ENCODE peak calls at places on chromosomes 2 and 18, in eight cellular contexts. One of them, this sample, is unnamed. For H3K4me1, the result is how much of the 10 kb centered on the place peaks cover.

GRCh38 chr18:1394966-1395365 is 490.3 kb downstream of the ADCYAP1 start:
- DNase-seq in GM12878: no peak
- DNase-seq in breast epithelium: no peak
- DNase-seq in HCT116: no peak
- DNase-seq in K562: no peak
- DNase-seq in uterus: no peak
- DNase-seq in right lobe of liver: no peak
- DNase-seq in transverse colon: no peak
- DNase-seq in this sample: no peak

GRCh38 chr2:176103634-176104337 is 3.3 kb upstream of the HOXD11 start:
- DNase-seq in transverse colon: no peak
- DNase-seq in right lobe of liver: no peak
- DNase-seq in breast epithelium: no peak
- DNase-seq in HCT116: no peak
- DNase-seq in uterus: no peak
- DNase-seq in GM12878: no peak
- DNase-seq in K562: no peak
- DNase-seq in this sample: no peak

GRCh38 chr2:23606968-23607367 is 222.0 kb downstream of the KLHL29 start:
- DNase-seq in uterus: no peak
- DNase-seq in GM12878: no peak
- DNase-seq in K562: no peak
- DNase-seq in breast epithelium: no peak
- DNase-seq in transverse colon: no peak
- DNase-seq in HCT116: no peak
- DNase-seq in right lobe of liver: no peak
- DNase-seq in this sample: no peak

GRCh38 chr2:139045524-139045923 is 265.3 kb upstream of the NXPH2 start:
- DNase-seq in breast epithelium: no peak
- DNase-seq in uterus: no peak
- DNase-seq in right lobe of liver: no peak
- DNase-seq in GM12878: no peak
- DNase-seq in HCT116: no peak
- DNase-seq in K562: no peak
- DNase-seq in transverse colon: no peak
- DNase-seq in this sample: no peak

GRCh38 chr2:187461294-187462261 is 13.5 kb upstream of the CALCRL start:
- DNase-seq in right lobe of liver: no peak
- DNase-seq in transverse colon: no peak
- DNase-seq in uterus: peak
- DNase-seq in breast epithelium: no peak
- DNase-seq in HCT116: no peak
- DNase-seq in GM12878: no peak
- DNase-seq in K562: no peak
- DNase-seq in this sample: peak

GRCh38 chr2:167253025-167253424 is 364.7 kb downstream of the XIRP2 start:
- DNase-seq in right lobe of liver: no peak
- DNase-seq in K562: no peak
- DNase-seq in uterus: no peak
- DNase-seq in GM12878: no peak
- DNase-seq in breast epithelium: no peak
- DNase-seq in transverse colon: no peak
- DNase-seq in HCT116: no peak
- DNase-seq in this sample: no peak

GRCh38 chr2:15939854-15940660 is at the start of gene MYCN:
- DNase-seq in breast epithelium: peak
- DNase-seq in right lobe of liver: no peak
- DNase-seq in transverse colon: peak
- DNase-seq in uterus: peak
- DNase-seq in HCT116: no peak
- DNase-seq in GM12878: no peak
- DNase-seq in K562: no peak
- DNase-seq in this sample: peak

GRCh38 chr2:224145751-224146355 is 106.8 kb upstream of the SERPINE2 start:
- DNase-seq in transverse colon: peak
- DNase-seq in K562: no peak
- DNase-seq in HCT116: peak
- DNase-seq in GM12878: no peak
- DNase-seq in uterus: no peak
- DNase-seq in breast epithelium: no peak
- DNase-seq in right lobe of liver: no peak
- DNase-seq in this sample: no peak

GRCh38 chr2:26302846-26303245 is 43.1 kb upstream of the SELENOI start:
- DNase-seq in HCT116: no peak
- DNase-seq in K562: no peak
- DNase-seq in transverse colon: no peak
- DNase-seq in right lobe of liver: no peak
- DNase-seq in breast epithelium: peak
- DNase-seq in GM12878: no peak
- DNase-seq in uterus: no peak
- DNase-seq in this sample: no peak

GRCh38 chr2:232891621-232892071 is 21.6 kb downstream of the SNORC start:
- DNase-seq in breast epithelium: no peak
- DNase-seq in right lobe of liver: no peak
- DNase-seq in GM12878: no peak
- DNase-seq in K562: no peak
- DNase-seq in HCT116: no peak
- DNase-seq in transverse colon: no peak
- DNase-seq in uterus: no peak
- DNase-seq in this sample: no peak

GRCh38 chr18:69947361-69948106 is at the start of gene CD226:
- DNase-seq in right lobe of liver: no peak
- DNase-seq in K562: no peak
- DNase-seq in breast epithelium: no peak
- DNase-seq in transverse colon: peak
- DNase-seq in HCT116: no peak
- DNase-seq in GM12878: no peak
- DNase-seq in uterus: no peak
- DNase-seq in this sample: no peak

GRCh38 chr2:69499242-69499641 is 62.0 kb upstream of the NFU1 start:
- DNase-seq in GM12878: no peak
- DNase-seq in breast epithelium: no peak
- DNase-seq in transverse colon: no peak
- DNase-seq in right lobe of liver: no peak
- DNase-seq in uterus: no peak
- DNase-seq in HCT116: no peak
- DNase-seq in K562: no peak
- DNase-seq in this sample: no peak

GRCh38 chr2:129923265-129924141 is 56.0 kb upstream of the RAB6C start:
- DNase-seq in GM12878: no peak
- DNase-seq in transverse colon: no peak
- DNase-seq in HCT116: peak
- DNase-seq in breast epithelium: no peak
- DNase-seq in K562: peak
- DNase-seq in uterus: no peak
- DNase-seq in right lobe of liver: peak
- DNase-seq in this sample: no peak

GRCh38 chr2:215358312-215358845 is 46.5 kb downstream of the ATIC start:
- DNase-seq in right lobe of liver: no peak
- DNase-seq in K562: no peak
- DNase-seq in transverse colon: no peak
- DNase-seq in uterus: no peak
- DNase-seq in HCT116: no peak
- DNase-seq in GM12878: no peak
- DNase-seq in breast epithelium: no peak
- DNase-seq in this sample: no peak

GRCh38 chr2:241777686-241778627 is 1.3 kb downstream of the GAL3ST2 start:
- DNase-seq in right lobe of liver: peak
- DNase-seq in HCT116: no peak
- DNase-seq in GM12878: no peak
- DNase-seq in uterus: no peak
- DNase-seq in breast epithelium: peak
- DNase-seq in transverse colon: no peak
- DNase-seq in K562: no peak
- DNase-seq in this sample: peak

GRCh38 chr2:142991295-142991694 is 113.8 kb downstream of the KYNU start:
- DNase-seq in HCT116: no peak
- DNase-seq in transverse colon: no peak
- DNase-seq in breast epithelium: no peak
- DNase-seq in right lobe of liver: no peak
- DNase-seq in K562: no peak
- DNase-seq in GM12878: no peak
- DNase-seq in uterus: no peak
- DNase-seq in this sample: no peak

GRCh38 chr2:55782528-55783173 is 89.0 kb upstream of the PNPT1 start:
- DNase-seq in breast epithelium: no peak
- DNase-seq in K562: no peak
- DNase-seq in right lobe of liver: no peak
- DNase-seq in HCT116: no peak
- DNase-seq in uterus: no peak
- DNase-seq in GM12878: no peak
- DNase-seq in transverse colon: no peak
- DNase-seq in this sample: no peak

GRCh38 chr2:157840568-157841156 is 35.5 kb downstream of the ACVR1 start:
- DNase-seq in uterus: peak
- DNase-seq in GM12878: no peak
- DNase-seq in K562: no peak
- DNase-seq in HCT116: no peak
- DNase-seq in breast epithelium: no peak
- DNase-seq in right lobe of liver: peak
- DNase-seq in transverse colon: no peak
- DNase-seq in this sample: peak

GRCh38 chr2:223523541-223523940 is 78.6 kb downstream of the SCG2 start:
- DNase-seq in GM12878: no peak
- DNase-seq in breast epithelium: no peak
- DNase-seq in uterus: no peak
- DNase-seq in transverse colon: no peak
- DNase-seq in right lobe of liver: no peak
- DNase-seq in HCT116: peak
- DNase-seq in K562: no peak
- DNase-seq in this sample: no peak

GRCh38 chr2:71548589-71549485 is 95.5 kb downstream of the DYSF start:
- DNase-seq in K562: peak
- DNase-seq in right lobe of liver: peak
- DNase-seq in uterus: peak
- DNase-seq in HCT116: peak
- DNase-seq in transverse colon: peak
- DNase-seq in GM12878: no peak
- DNase-seq in breast epithelium: peak
- DNase-seq in this sample: peak

GRCh38 chr2:238308177-238308576 is 12.1 kb upstream of the TRAF3IP1 start:
- DNase-seq in GM12878: no peak
- DNase-seq in HCT116: no peak
- DNase-seq in transverse colon: no peak
- DNase-seq in K562: peak
- DNase-seq in right lobe of liver: peak
- DNase-seq in uterus: no peak
- DNase-seq in breast epithelium: no peak
- DNase-seq in this sample: no peak

GRCh38 chr2:113857454-113857853 is 32.4 kb upstream of the ACTR3 start:
- DNase-seq in breast epithelium: no peak
- DNase-seq in right lobe of liver: no peak
- DNase-seq in HCT116: no peak
- DNase-seq in GM12878: no peak
- DNase-seq in transverse colon: no peak
- DNase-seq in uterus: no peak
- DNase-seq in K562: no peak
- DNase-seq in this sample: no peak

GRCh38 chr2:113858764-113859163 is 31.1 kb upstream of the ACTR3 start:
- DNase-seq in K562: peak
- DNase-seq in uterus: no peak
- DNase-seq in HCT116: no peak
- DNase-seq in right lobe of liver: no peak
- DNase-seq in GM12878: no peak
- DNase-seq in breast epithelium: no peak
- DNase-seq in transverse colon: no peak
- DNase-seq in this sample: no peak

GRCh38 chr2:113863166-113863565 is 26.7 kb upstream of the ACTR3 start:
- DNase-seq in breast epithelium: no peak
- DNase-seq in K562: no peak
- DNase-seq in transverse colon: no peak
- DNase-seq in GM12878: no peak
- DNase-seq in right lobe of liver: no peak
- DNase-seq in HCT116: no peak
- DNase-seq in uterus: no peak
- DNase-seq in this sample: no peak

GRCh38 chr2:113861740-113862139 is 28.1 kb upstream of the ACTR3 start:
- DNase-seq in K562: no peak
- DNase-seq in HCT116: no peak
- DNase-seq in breast epithelium: no peak
- DNase-seq in GM12878: no peak
- DNase-seq in right lobe of liver: no peak
- DNase-seq in uterus: no peak
- DNase-seq in transverse colon: no peak
- DNase-seq in this sample: no peak
- H3K4me1 ChIP-seq in K562: under half
- H3K4me1 ChIP-seq in HCT116: under half
- H3K4me1 ChIP-seq in breast epithelium: under half
- H3K4me1 ChIP-seq in GM12878: under half
- H3K4me1 ChIP-seq in right lobe of liver: under half
- H3K4me1 ChIP-seq in uterus: under half
- H3K4me1 ChIP-seq in transverse colon: under half
- H3K4me1 ChIP-seq in this sample: under half

GRCh38 chr2:3257166-3257565 is 120.5 kb downstream of the EIPR1 start:
- DNase-seq in K562: no peak
- DNase-seq in right lobe of liver: no peak
- DNase-seq in uterus: no peak
- DNase-seq in transverse colon: no peak
- DNase-seq in breast epithelium: no peak
- DNase-seq in GM12878: no peak
- DNase-seq in HCT116: no peak
- DNase-seq in this sample: no peak
- H3K4me3 ChIP-seq in K562: no peak
- H3K4me3 ChIP-seq in right lobe of liver: no peak
- H3K4me3 ChIP-seq in uterus: no peak
- H3K4me3 ChIP-seq in transverse colon: no peak
- H3K4me3 ChIP-seq in breast epithelium: no peak
- H3K4me3 ChIP-seq in GM12878: no peak
- H3K4me3 ChIP-seq in HCT116: no peak
- H3K4me3 ChIP-seq in this sample: no peak

DNA sequence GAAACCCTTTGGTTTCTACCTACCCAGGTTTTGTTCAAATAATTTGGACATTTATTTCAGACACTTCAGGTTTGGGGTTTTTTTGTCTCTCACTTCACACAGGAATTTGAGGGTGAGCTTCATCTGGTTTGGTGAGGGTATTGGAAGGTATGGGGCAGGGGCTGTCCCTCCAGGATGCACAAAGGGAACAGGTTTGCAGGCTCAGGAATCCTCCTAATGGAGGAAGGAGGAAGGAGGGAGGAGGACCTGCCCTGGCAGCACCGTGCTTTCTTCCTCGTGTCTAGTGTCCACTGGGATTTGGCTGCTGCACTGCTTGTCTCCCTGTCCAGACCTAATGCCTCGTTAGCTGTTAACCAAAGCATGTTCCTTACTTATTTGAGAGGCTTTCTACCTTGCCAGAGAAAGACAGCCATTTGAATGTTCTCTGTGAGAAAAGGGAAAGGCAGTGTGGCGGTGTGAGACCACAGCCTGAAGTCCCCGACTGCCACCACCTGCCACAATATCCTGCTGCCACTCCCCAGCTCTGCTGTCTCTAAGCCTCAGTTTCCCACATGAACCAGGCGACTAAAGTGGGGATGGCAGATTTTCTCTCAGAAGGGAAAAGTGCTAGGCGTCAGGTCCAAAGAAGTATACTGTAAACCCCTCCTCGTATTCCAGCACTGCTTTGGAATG is 2.2 kb upstream of the SLC4A5 start:
- DNase-seq in breast epithelium: no peak
- DNase-seq in transverse colon: no peak
- DNase-seq in uterus: no peak
- DNase-seq in GM12878: no peak
- DNase-seq in HCT116: no peak
- DNase-seq in K562: no peak
- DNase-seq in right lobe of liver: no peak
- DNase-seq in this sample: no peak
- TF ChIP-seq POLR2A in breast epithelium: no peak
- TF ChIP-seq POLR2A in transverse colon: no peak
- TF ChIP-seq POLR2A in uterus: no peak
- TF ChIP-seq POLR2A in GM12878: no peak
- TF ChIP-seq POLR2A in HCT116: no peak
- TF ChIP-seq POLR2A in K562: no peak
- TF ChIP-seq POLR2A in right lobe of liver: no peak
- TF ChIP-seq POLR2A in this sample: no peak

GRCh38 chr2:181779288-181779871 is 99.1 kb upstream of the NEUROD1 start:
- DNase-seq in uterus: no peak
- DNase-seq in K562: no peak
- DNase-seq in breast epithelium: no peak
- DNase-seq in right lobe of liver: no peak
- DNase-seq in transverse colon: no peak
- DNase-seq in GM12878: no peak
- DNase-seq in HCT116: no peak
- DNase-seq in this sample: no peak
- H3K4me1 ChIP-seq in uterus: under half
- H3K4me1 ChIP-seq in K562: under half
- H3K4me1 ChIP-seq in breast epithelium: under half
- H3K4me1 ChIP-seq in right lobe of liver: under half
- H3K4me1 ChIP-seq in transverse colon: under half
- H3K4me1 ChIP-seq in GM12878: under half
- H3K4me1 ChIP-seq in HCT116: half or more
- H3K4me1 ChIP-seq in this sample: under half

This sample was measured in Peyer's patch.